ENCODE peak calls at places on chromosomes 7 and 10, in six cellular contexts. Z is stimulated activated naive CD4-positive, alpha-beta T cell treated with Interleukin-2 at 50 U/mL for 16 hours; G is esophagus muscularis mucosa; E is hypothalamus; L is stimulated activated CD4-positive, alpha-beta T cell treated with anti-CD3 and anti-CD28 coated beads, Interleukin-4, amount 100 ng/mL, for 1 hour; A is endothelial cell. S is an unnamed sample.

GRCh38 chr10:11208908-11209809 is 191.5 kb downstream of the CELF2 start:
- DNase-seq in Z (peak; percentile 21), G (no peak), E (no peak), L (peak; percentile 35), A (no peak), S (no peak)

GRCh38 chr10:79316671-79317431 is 30.4 kb upstream of the PPIF start:
- DNase-seq in Z (no peak), G (no peak), E (no peak), L (no peak), A (no peak), S (no peak)

GRCh38 chr7:55044791-55045190 is 26.0 kb downstream of the EGFR start:
- DNase-seq in Z (no peak), G (no peak), E (no peak), L (no peak), A (no peak), S (no peak)

GRCh38 chr10:116001266-116001857 is 271.6 kb downstream of the GFRA1 start:
- DNase-seq in Z (no peak), G (no peak), E (no peak), L (no peak), A (no peak), S (no peak)

GRCh38 chr7:50211306-50212015 is 93.1 kb upstream of the IKZF1 start:
- DNase-seq in Z (no peak), G (peak; percentile 83), E (no peak), L (no peak), A (no peak), S (no peak)

GRCh38 chr7:13581097-13581496 is 408.4 kb downstream of the ETV1 start:
- DNase-seq in Z (no peak), G (no peak), E (no peak), L (no peak), A (no peak), S (no peak)

GRCh38 chr10:108673756-108674155 is 1249.6 kb downstream of the XPNPEP1 start:
- DNase-seq in Z (no peak), G (no peak), E (no peak), L (no peak), A (no peak), S (no peak)

GRCh38 chr7:74032191-74032490 is 4.2 kb downstream of the ELN start:
- DNase-seq in Z (no peak), G (no peak), E (peak; percentile 50), L (no peak), A (no peak), S (no peak)

GRCh38 chr7:151793991-151794507 is 82.9 kb downstream of the PRKAG2 start:
- DNase-seq in Z (no peak), G (no peak), E (no peak), L (no peak), A (no peak), S (no peak)

GRCh38 chr7:141074162-141074989 is 512 bp downstream of the TMEM178B start:
- DNase-seq in Z (no peak), G (no peak), E (peak; percentile 59), L (peak; percentile 17), A (peak; percentile 38), S (peak; percentile 29)

GRCh38 chr10:63434866-63435854 is 30.6 kb downstream of the JMJD1C start:
- DNase-seq in Z (no peak), G (no peak), E (no peak), L (no peak), A (no peak), S (no peak)

GRCh38 chr10:102038410-102038809 is 17.6 kb downstream of the ARMH3 start:
- DNase-seq in Z (no peak), G (no peak), E (no peak), L (no peak), A (no peak), S (no peak)

GRCh38 chr7:28768577-28769147 is 189.5 kb downstream of the TRIL start:
- DNase-seq in Z (no peak), G (no peak), E (no peak), L (no peak), A (no peak), S (no peak)

GRCh38 chr10:118799779-118800178 is 45.0 kb upstream of the CACUL1 start:
- DNase-seq in Z (no peak), G (no peak), E (no peak), L (no peak), A (no peak), S (no peak)

GRCh38 chr10:16195178-16195769 is 241.5 kb upstream of the PTER start:
- DNase-seq in Z (no peak), G (no peak), E (no peak), L (no peak), A (no peak), S (no peak)

GRCh38 chr10:75019360-75019759 is 92.1 kb upstream of the SAMD8 start:
- DNase-seq in Z (no peak), G (no peak), E (no peak), L (no peak), A (no peak), S (no peak)

GRCh38 chr10:227014-227413 is 91.8 kb downstream of the ZMYND11 start:
- DNase-seq in Z (no peak), G (no peak), E (no peak), L (no peak), A (no peak), S (no peak)

GRCh38 chr10:121709674-121710073 is 111.4 kb upstream of the FGFR2 start:
- DNase-seq in Z (no peak), G (no peak), E (no peak), L (no peak), A (no peak), S (no peak)

GRCh38 chr10:78258303-78259030 is 224.8 kb downstream of the RPS24 start:
- DNase-seq in Z (no peak), G (no peak), E (no peak), L (no peak), A (no peak), S (no peak)

GRCh38 chr7:3107889-3108570 is 64.4 kb upstream of the CARD11 start:
- DNase-seq in Z (no peak), G (no peak), E (no peak), L (no peak), A (no peak), S (no peak)

GRCh38 chr10:47296111-47296894 is 3.7 kb upstream of the GDF10 start:
- DNase-seq in Z (no peak), G (no peak), E (no peak), L (no peak), A (no peak), S (no peak)